ENCODE peak calls at places on chromosomes 4 and X, in four cellular contexts. O is endothelial cell of umbilical vein, E is IMR-90, H is GM12878. F is an unnamed sample.

GRCh38 chr4:12375805-12376204 is 947.1 kb upstream of the HS3ST1 start:
- DNase-seq in H (no peak), E (no peak), O (no peak), F (no peak)

GRCh38 chrX:68944211-68944610 is 115.4 kb downstream of the EFNB1 start:
- DNase-seq in H (no peak), O (no peak), E (no peak), F (no peak)

GRCh38 chr4:54228064-54228527 is 997 bp upstream of the PDGFRA start:
- DNase-seq in H (no peak), E (peak), O (no peak), F (peak)

GRCh38 chrX:24023972-24024664 is 2.9 kb downstream of the KLHL15 start:
- DNase-seq in E (peak), O (peak), H (no peak), F (no peak)

GRCh38 chr4:24174622-24175021 is 284.8 kb upstream of the PPARGC1A start:
- DNase-seq in E (peak), H (no peak), O (no peak), F (no peak)

GRCh38 chr4:133355636-133356035 is 206.5 kb downstream of the PCDH10 start:
- DNase-seq in O (no peak), E (no peak), H (no peak), F (no peak)

GRCh38 chr4:47852121-47852520 is 14.3 kb upstream of the CORIN start:
- DNase-seq in H (no peak), E (peak), O (peak), F (no peak)

GRCh38 chrX:134836497-134836968 is 154.3 kb upstream of the SMIM10 start:
- DNase-seq in H (no peak), E (peak), O (peak), F (peak)

GRCh38 chr4:15398001-15398400 is 29.8 kb upstream of the C1QTNF7 start:
- DNase-seq in O (no peak), E (no peak), H (no peak), F (no peak)

GRCh38 chrX:56563231-56564116 is at the start of gene UBQLN2:
- DNase-seq in O (peak), H (no peak), E (peak), F (peak)

GRCh38 chr4:23368081-23368697 is 521.7 kb downstream of the PPARGC1A start:
- DNase-seq in E (peak), H (no peak), O (no peak), F (peak)

GRCh38 chrX:129833153-129834004 is 10.3 kb downstream of the ZDHHC9 start:
- DNase-seq in H (no peak), O (no peak), E (peak), F (no peak)

GRCh38 chr4:78560296-78560963 is 8.9 kb downstream of the ANXA3 start:
- DNase-seq in E (peak), O (peak), H (no peak), F (peak)

GRCh38 chrX:143121471-143121870 is 95.7 kb downstream of the SPANXN4 start:
- DNase-seq in O (no peak), E (no peak), H (no peak), F (no peak)

GRCh38 chr4:171583790-171584189 is 229.4 kb upstream of the GALNTL6 start:
- DNase-seq in O (no peak), H (no peak), E (no peak), F (no peak)

GRCh38 chrX:41384041-41384705 is 50.2 kb downstream of the DDX3X start:
- DNase-seq in O (no peak), E (peak), H (no peak), F (peak)

GRCh38 chr4:111722321-111722720 is 422.9 kb upstream of the FAM241A start:
- DNase-seq in O (no peak), H (no peak), E (no peak), F (no peak)

GRCh38 chr4:147453561-147454141 is 27.2 kb upstream of the EDNRA start:
- DNase-seq in O (no peak), H (no peak), E (peak), F (no peak)

GRCh38 chr4:101074326-101074725 is 273.0 kb downstream of the PPP3CA start:
- DNase-seq in O (no peak), H (no peak), E (no peak), F (no peak)

GRCh38 chr4:146932111-146932510 is 13.6 kb downstream of the TTC29 start:
- DNase-seq in O (no peak), E (peak), H (no peak), F (no peak)

GRCh38 chrX:134692990-134693389 is 34.7 kb upstream of the PLAC1 start:
- DNase-seq in E (peak), H (no peak), O (peak), F (no peak)

GRCh38 chr4:147201016-147201415 is 255.4 kb upstream of the TTC29 start:
- DNase-seq in H (no peak), E (peak), O (no peak), F (no peak)

DNA sequence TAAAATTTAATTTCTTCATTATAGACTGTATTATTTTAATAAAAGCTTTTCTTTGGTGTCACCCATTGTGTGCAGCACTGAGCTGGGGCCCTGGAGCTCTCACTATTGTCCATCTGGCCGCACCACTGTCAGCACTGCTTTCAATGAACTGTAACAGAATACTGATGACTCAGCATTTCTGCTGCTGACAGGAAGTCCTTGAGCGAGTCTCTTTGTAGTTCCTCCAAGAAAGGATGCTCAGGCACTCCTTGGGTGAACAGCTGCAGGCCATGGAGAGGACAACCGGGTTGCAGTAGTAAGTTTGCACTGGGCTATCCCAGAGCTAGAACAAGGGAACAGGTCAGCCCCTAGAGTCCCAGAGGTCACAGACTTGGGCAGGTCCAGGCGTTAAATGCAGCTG is 81.6 kb downstream of the SORBS2 start:
- DNase-seq in H (no peak), E (no peak), O (no peak), F (peak)
- TF ChIP-seq FOS in H (no peak), E (no peak), O (no peak), F (no peak)

GRCh38 chr4:106583567-106583966 is 215.0 kb upstream of the GIMD1 start:
- DNase-seq in H (no peak), O (peak), E (peak), F (no peak)
- TF ChIP-seq FOS in H (no peak), O (peak), E (peak), F (no peak)

GRCh38 chrX:31166832-31167231 is 95.0 kb upstream of the FTHL17 start:
- DNase-seq in E (no peak), H (no peak), O (no peak), F (no peak)

GRCh38 chrX:31170792-31171191 is 99.0 kb upstream of the FTHL17 start:
- DNase-seq in E (no peak), O (no peak), H (no peak), F (no peak)

GRCh38 chrX:31165241-31166035 is 93.6 kb upstream of the FTHL17 start:
- DNase-seq in H (no peak), E (peak), O (no peak), F (no peak)

GRCh38 chrX:31166416-31166815 is 94.6 kb upstream of the FTHL17 start:
- DNase-seq in O (no peak), H (no peak), E (no peak), F (no peak)

DNA sequence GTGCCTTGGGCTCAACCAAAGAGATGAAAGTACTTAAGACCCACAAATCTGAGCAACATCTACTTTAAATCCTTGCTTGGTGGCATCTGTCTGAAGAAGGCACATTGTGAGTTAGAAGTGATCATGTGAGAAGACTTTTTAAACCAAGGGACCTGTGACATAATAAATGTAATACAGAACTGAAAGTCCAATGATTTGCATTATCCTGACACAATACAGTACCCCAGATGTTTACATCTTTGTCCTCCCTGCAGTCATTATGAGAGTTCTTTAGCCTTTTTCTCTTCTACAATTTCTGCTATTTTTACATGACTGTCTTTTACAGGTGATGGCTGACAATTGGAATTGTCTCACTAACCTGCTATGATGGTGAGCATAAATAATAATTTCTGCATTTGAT is 96.8 kb upstream of the FTHL17 start:
- DNase-seq in H (peak), O (no peak), E (no peak), F (no peak)
- TF ChIP-seq FOS in H (no peak), O (no peak), E (no peak), F (no peak)

GRCh38 chr4:121888134-121888533 is 17.9 kb upstream of the BBS7 start:
- DNase-seq in H (no peak), E (no peak), O (no peak), F (no peak)
- TF ChIP-seq FOS in H (no peak), E (no peak), O (no peak), F (no peak)